ENCODE peak calls at places on chromosomes 5 and 9, in five cellular contexts. One of them, this sample, is unnamed.

GRCh38 chr5:40755093-40755406 is 711 bp downstream of the TTC33 start:
- DNase-seq in fibroblast of pulmonary artery: peak; percentile 85
- DNase-seq in ovary: peak; percentile 69
- DNase-seq in GM12864: peak; percentile 52
- DNase-seq in BJ: no peak
- DNase-seq in this sample: peak; percentile 50

GRCh38 chr9:24333629-24334028 is 212.1 kb downstream of the IZUMO3 start:
- DNase-seq in fibroblast of pulmonary artery: no peak
- DNase-seq in ovary: no peak
- DNase-seq in GM12864: no peak
- DNase-seq in BJ: no peak
- DNase-seq in this sample: no peak

GRCh38 chr9:2276296-2276695 is 261.1 kb downstream of the SMARCA2 start:
- DNase-seq in fibroblast of pulmonary artery: no peak
- DNase-seq in ovary: no peak
- DNase-seq in GM12864: no peak
- DNase-seq in BJ: no peak
- DNase-seq in this sample: no peak

GRCh38 chr5:42168091-42168670 is 243.1 kb downstream of the FBXO4 start:
- DNase-seq in fibroblast of pulmonary artery: no peak
- DNase-seq in ovary: no peak
- DNase-seq in GM12864: no peak
- DNase-seq in BJ: no peak
- DNase-seq in this sample: no peak

GRCh38 chr5:141636413-141637265 is at the start of the genes HDAC3 and RELL2:
- DNase-seq in fibroblast of pulmonary artery: peak; percentile 91
- DNase-seq in ovary: peak; percentile 97
- DNase-seq in GM12864: no peak
- DNase-seq in BJ: peak; percentile 59
- DNase-seq in this sample: no peak

GRCh38 chr9:7346144-7346543 is 453.4 kb downstream of the DMAC1 start:
- DNase-seq in fibroblast of pulmonary artery: no peak
- DNase-seq in ovary: no peak
- DNase-seq in GM12864: no peak
- DNase-seq in BJ: no peak
- DNase-seq in this sample: no peak

GRCh38 chr5:128905225-128906110 is 59.8 kb upstream of the SLC27A6 start:
- DNase-seq in fibroblast of pulmonary artery: peak; percentile 83
- DNase-seq in ovary: no peak
- DNase-seq in GM12864: peak; percentile 25
- DNase-seq in BJ: peak; percentile 7
- DNase-seq in this sample: peak; percentile 10

GRCh38 chr5:21802869-21803490 is 1050.2 kb downstream of the CDH12 start:
- DNase-seq in fibroblast of pulmonary artery: peak; percentile 64
- DNase-seq in ovary: no peak
- DNase-seq in GM12864: no peak
- DNase-seq in BJ: no peak
- DNase-seq in this sample: no peak

GRCh38 chr9:23587433-23587832 is 238.6 kb downstream of the ELAVL2 start:
- DNase-seq in fibroblast of pulmonary artery: no peak
- DNase-seq in ovary: peak; percentile 48
- DNase-seq in GM12864: no peak
- DNase-seq in BJ: no peak
- DNase-seq in this sample: no peak

GRCh38 chr5:98844865-98845264 is 71.4 kb downstream of the RGMB start:
- DNase-seq in fibroblast of pulmonary artery: no peak
- DNase-seq in ovary: no peak
- DNase-seq in GM12864: no peak
- DNase-seq in BJ: no peak
- DNase-seq in this sample: no peak

GRCh38 chr5:41115281-41115680 is 44.1 kb upstream of the MROH2B start:
- DNase-seq in fibroblast of pulmonary artery: peak; percentile 75
- DNase-seq in ovary: no peak
- DNase-seq in GM12864: no peak
- DNase-seq in BJ: peak; percentile 74
- DNase-seq in this sample: no peak

GRCh38 chr5:171494452-171495121 is 75.1 kb downstream of the FGF18 start:
- DNase-seq in fibroblast of pulmonary artery: peak; percentile 77
- DNase-seq in ovary: peak; percentile 84
- DNase-seq in GM12864: no peak
- DNase-seq in BJ: peak; percentile 72
- DNase-seq in this sample: no peak

DNA sequence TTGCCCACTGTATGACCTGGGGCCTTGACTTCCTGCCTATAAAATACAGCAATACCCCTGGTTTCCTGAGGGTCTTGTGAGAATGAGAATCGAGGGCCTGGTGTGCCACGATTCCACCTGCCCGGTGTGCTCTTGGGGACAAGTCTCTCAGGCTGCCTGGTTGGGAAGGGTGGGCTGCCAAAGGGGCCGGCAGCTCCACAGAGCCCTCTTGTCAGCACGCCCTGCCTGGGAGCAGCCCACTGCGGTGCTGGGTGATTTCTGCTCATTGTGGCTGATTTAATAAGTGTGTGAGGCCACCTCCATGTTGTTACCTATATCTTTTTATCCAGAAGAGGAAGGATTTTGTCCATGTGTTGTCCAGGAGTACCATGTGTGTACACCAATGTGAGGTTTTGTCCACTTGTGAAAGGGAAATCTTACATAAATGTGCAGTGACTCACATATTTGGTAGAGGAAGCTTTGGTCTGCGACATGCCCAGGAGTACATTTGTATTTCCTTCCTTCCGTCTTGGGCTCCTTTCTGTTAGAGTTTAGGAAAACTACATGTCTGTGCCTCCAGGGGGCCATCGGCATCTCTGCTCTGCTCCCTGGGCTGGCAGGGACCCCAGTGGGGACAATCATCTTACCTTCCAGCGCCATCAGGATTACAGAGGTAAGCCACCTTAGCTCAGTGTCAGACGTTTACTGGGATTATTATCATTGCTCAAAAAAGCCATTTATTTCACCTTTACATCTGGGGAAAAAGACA is 108.6 kb downstream of the PHF2 start:
- DNase-seq in fibroblast of pulmonary artery: peak; percentile 27
- DNase-seq in ovary: no peak
- DNase-seq in GM12864: no peak
- DNase-seq in BJ: no peak
- DNase-seq in this sample: no peak
- TF ChIP-seq CTCF in fibroblast of pulmonary artery: peak; percentile 31
- TF ChIP-seq CTCF in ovary: no peak
- TF ChIP-seq CTCF in GM12864: peak; percentile 12
- TF ChIP-seq CTCF in BJ: peak; percentile 20
- TF ChIP-seq CTCF in this sample: peak; percentile 20

GRCh38 chr5:112710896-112711295 is 26.8 kb upstream of the APC start:
- DNase-seq in fibroblast of pulmonary artery: no peak
- DNase-seq in ovary: no peak
- DNase-seq in GM12864: no peak
- DNase-seq in BJ: no peak
- DNase-seq in this sample: no peak

GRCh38 chr5:112707187-112708179 is 30.2 kb upstream of the APC start:
- DNase-seq in fibroblast of pulmonary artery: peak; percentile 99
- DNase-seq in ovary: peak; percentile 97
- DNase-seq in GM12864: peak; percentile 98
- DNase-seq in BJ: peak; percentile 93
- DNase-seq in this sample: peak; percentile 71

GRCh38 chr5:112711436-112711835 is 26.2 kb upstream of the APC start:
- DNase-seq in fibroblast of pulmonary artery: no peak
- DNase-seq in ovary: no peak
- DNase-seq in GM12864: no peak
- DNase-seq in BJ: no peak
- DNase-seq in this sample: no peak

GRCh38 chr5:112706446-112707016 is 31.2 kb upstream of the APC start:
- DNase-seq in fibroblast of pulmonary artery: no peak
- DNase-seq in ovary: no peak
- DNase-seq in GM12864: no peak
- DNase-seq in BJ: no peak
- DNase-seq in this sample: no peak

GRCh38 chr5:112709416-112709815 is 28.3 kb upstream of the APC start:
- DNase-seq in fibroblast of pulmonary artery: no peak
- DNase-seq in ovary: no peak
- DNase-seq in GM12864: no peak
- DNase-seq in BJ: no peak
- DNase-seq in this sample: no peak
- H3K4me3 ChIP-seq in fibroblast of pulmonary artery: peak overlapping the region; percentile 93
- H3K4me3 ChIP-seq in ovary: no peak overlapping the region
- H3K4me3 ChIP-seq in GM12864: no peak overlapping the region
- H3K4me3 ChIP-seq in BJ: no peak overlapping the region
- H3K4me3 ChIP-seq in this sample: peak overlapping the region; percentile 97

GRCh38 chr5:425714-426113 is 17.3 kb upstream of the EXOC3 start:
- DNase-seq in fibroblast of pulmonary artery: peak; percentile 41
- DNase-seq in ovary: no peak
- DNase-seq in GM12864: no peak
- DNase-seq in BJ: no peak
- DNase-seq in this sample: no peak
- TF ChIP-seq CTCF in fibroblast of pulmonary artery: peak; percentile 21
- TF ChIP-seq CTCF in ovary: no peak
- TF ChIP-seq CTCF in GM12864: no peak
- TF ChIP-seq CTCF in BJ: no peak
- TF ChIP-seq CTCF in this sample: peak; percentile 40

GRCh38 chr5:81045389-81045807 is 85.2 kb downstream of the RASGRF2 start:
- DNase-seq in fibroblast of pulmonary artery: no peak
- DNase-seq in ovary: no peak
- DNase-seq in GM12864: no peak
- DNase-seq in BJ: no peak
- DNase-seq in this sample: peak; percentile 33
- H3K4me3 ChIP-seq in fibroblast of pulmonary artery: no peak overlapping the region
- H3K4me3 ChIP-seq in ovary: no peak overlapping the region
- H3K4me3 ChIP-seq in GM12864: no peak overlapping the region
- H3K4me3 ChIP-seq in BJ: no peak overlapping the region
- H3K4me3 ChIP-seq in this sample: no peak overlapping the region

DNA sequence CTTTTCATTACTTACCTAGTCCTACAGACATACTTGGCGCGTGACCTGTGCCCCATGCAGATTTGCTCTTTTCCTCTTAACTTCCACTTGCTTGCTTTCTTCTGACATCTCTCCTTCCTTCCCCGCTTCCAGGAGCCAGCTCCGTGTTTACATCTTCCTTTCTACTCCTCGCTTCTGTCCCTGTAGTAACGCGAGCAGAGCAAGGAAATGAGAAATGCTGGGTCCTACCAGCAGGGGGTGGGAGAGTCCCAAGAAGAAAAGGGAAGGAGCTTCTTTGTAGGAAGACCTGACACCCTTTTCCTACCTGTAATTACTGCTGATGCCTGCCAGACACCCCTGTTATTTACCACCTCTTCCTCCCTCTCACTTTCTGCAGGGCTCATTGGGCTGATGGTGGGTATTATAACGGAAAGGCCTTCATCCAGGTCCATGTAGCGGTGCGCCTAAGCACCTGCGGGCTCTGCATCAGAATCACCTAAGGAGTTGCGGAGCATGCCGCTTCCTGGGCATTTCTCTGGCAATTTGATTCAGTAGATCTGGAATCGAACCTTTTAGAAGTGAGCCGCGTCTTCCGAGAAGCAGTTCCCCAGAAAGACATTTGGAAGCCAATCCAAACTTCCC is 1260.8 kb upstream of the WWC1 start:
- DNase-seq in fibroblast of pulmonary artery: no peak
- DNase-seq in ovary: no peak
- DNase-seq in GM12864: no peak
- DNase-seq in BJ: no peak
- DNase-seq in this sample: no peak
- TF ChIP-seq CTCF in fibroblast of pulmonary artery: peak; percentile 14
- TF ChIP-seq CTCF in ovary: no peak
- TF ChIP-seq CTCF in GM12864: no peak
- TF ChIP-seq CTCF in BJ: peak; percentile 27
- TF ChIP-seq CTCF in this sample: peak; percentile 50

DNA sequence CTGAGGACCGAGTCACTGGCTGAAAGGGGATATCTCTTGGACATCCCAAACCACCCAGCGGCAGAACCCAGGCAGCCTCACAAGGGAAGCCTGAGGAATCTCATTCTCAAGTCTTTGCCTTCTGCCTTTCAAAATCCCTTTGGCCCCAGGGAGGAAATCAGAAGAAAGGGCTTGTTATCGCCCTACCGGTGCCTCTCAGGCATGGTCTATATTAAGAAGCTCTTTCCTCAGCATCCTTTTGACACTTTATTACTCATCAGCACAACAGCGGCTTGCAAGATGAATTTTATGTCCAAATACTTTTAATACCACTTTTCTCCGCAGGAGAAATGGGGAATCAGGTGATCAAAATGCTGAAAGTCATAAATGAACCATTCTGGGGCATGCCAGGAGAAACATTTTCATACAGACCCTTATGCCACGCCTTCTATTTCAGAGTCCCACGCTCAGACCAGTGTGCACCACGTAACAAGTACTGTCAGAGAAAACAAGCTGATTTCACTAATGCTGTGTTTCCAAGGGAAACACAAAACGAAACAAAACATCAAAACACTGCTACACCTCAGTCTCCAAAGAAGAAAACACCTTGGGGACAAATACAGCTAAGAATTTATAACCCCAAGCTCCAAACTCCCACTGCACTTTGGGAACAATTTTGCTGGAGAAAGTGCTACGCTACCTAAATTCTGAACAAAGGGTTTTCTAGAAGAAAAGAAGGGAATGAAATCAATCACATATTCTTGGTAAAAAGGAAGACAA is 30.0 kb downstream of the RAPGEF1 start:
- DNase-seq in fibroblast of pulmonary artery: peak; percentile 51
- DNase-seq in ovary: no peak
- DNase-seq in GM12864: no peak
- DNase-seq in BJ: no peak
- DNase-seq in this sample: no peak
- H3K4me3 ChIP-seq in fibroblast of pulmonary artery: no peak overlapping the region
- H3K4me3 ChIP-seq in ovary: no peak overlapping the region
- H3K4me3 ChIP-seq in GM12864: peak overlapping the region; percentile 40
- H3K4me3 ChIP-seq in BJ: no peak overlapping the region
- H3K4me3 ChIP-seq in this sample: no peak overlapping the region

DNA sequence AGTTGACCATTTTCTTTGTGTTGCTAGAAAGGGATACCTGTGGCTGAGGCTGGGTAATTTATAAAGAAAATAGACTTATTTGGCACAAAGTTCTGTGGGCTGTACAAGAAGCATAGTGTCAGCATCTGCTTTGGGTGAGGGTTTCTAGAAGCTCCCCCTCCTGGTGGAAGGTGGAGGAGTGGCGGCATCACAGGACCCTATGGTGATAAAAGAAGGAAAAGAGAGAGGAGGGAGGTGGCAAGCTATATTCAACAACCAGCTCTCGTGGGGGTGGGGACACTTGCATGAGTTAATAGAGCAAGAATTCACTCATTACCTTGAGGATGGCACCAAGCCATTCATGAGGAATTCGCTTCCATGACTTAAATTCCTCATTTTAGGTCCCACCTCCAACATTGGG is 2041.4 kb upstream of the CDH9 start:
- DNase-seq in fibroblast of pulmonary artery: no peak
- DNase-seq in ovary: no peak
- DNase-seq in GM12864: no peak
- DNase-seq in BJ: no peak
- DNase-seq in this sample: no peak
- TF ChIP-seq CTCF in fibroblast of pulmonary artery: no peak
- TF ChIP-seq CTCF in ovary: no peak
- TF ChIP-seq CTCF in GM12864: no peak
- TF ChIP-seq CTCF in BJ: no peak
- TF ChIP-seq CTCF in this sample: peak; percentile 36

GRCh38 chr5:139658501-139658927 is 10.4 kb downstream of the CXXC5 start:
- DNase-seq in fibroblast of pulmonary artery: no peak
- DNase-seq in ovary: no peak
- DNase-seq in GM12864: no peak
- DNase-seq in BJ: no peak
- DNase-seq in this sample: no peak
- H3K4me3 ChIP-seq in fibroblast of pulmonary artery: no peak overlapping the region
- H3K4me3 ChIP-seq in ovary: no peak overlapping the region
- H3K4me3 ChIP-seq in GM12864: peak overlapping the region; percentile 43
- H3K4me3 ChIP-seq in BJ: no peak overlapping the region
- H3K4me3 ChIP-seq in this sample: peak overlapping the region; percentile 54

GRCh38 chr9:136379003-136379287 is 5.5 kb upstream of the CARD9 start:
- DNase-seq in fibroblast of pulmonary artery: no peak
- DNase-seq in ovary: no peak
- DNase-seq in GM12864: no peak
- DNase-seq in BJ: no peak
- DNase-seq in this sample: no peak
- TF ChIP-seq CTCF in fibroblast of pulmonary artery: no peak
- TF ChIP-seq CTCF in ovary: no peak
- TF ChIP-seq CTCF in GM12864: no peak
- TF ChIP-seq CTCF in BJ: no peak
- TF ChIP-seq CTCF in this sample: no peak

This sample was measured in epithelial cell of proximal tubule.